ENCODE peak calls at places on chromosome 17, in seven cellular contexts. One of them, this sample, is unnamed.

GRCh38 chr17:2055494-2056220 is 754 bp downstream of the HIC1 start:
- DNase-seq in SK-N-SH: no peak
- DNase-seq in HCT116: no peak
- DNase-seq in K562: no peak
- DNase-seq in GM12878: no peak
- DNase-seq in H1: no peak
- DNase-seq in HepG2: no peak
- DNase-seq in this sample: no peak

GRCh38 chr17:21119247-21119944 is 7.4 kb upstream of the DHRS7B start:
- DNase-seq in SK-N-SH: peak
- DNase-seq in HCT116: peak
- DNase-seq in K562: peak
- DNase-seq in GM12878: no peak
- DNase-seq in H1: peak
- DNase-seq in HepG2: peak
- DNase-seq in this sample: peak

GRCh38 chr17:75501378-75502071 is 13.8 kb downstream of the CASKIN2 start:
- DNase-seq in SK-N-SH: peak
- DNase-seq in HCT116: no peak
- DNase-seq in K562: no peak
- DNase-seq in GM12878: no peak
- DNase-seq in H1: no peak
- DNase-seq in HepG2: no peak
- DNase-seq in this sample: no peak

GRCh38 chr17:78125976-78126894 is 2.3 kb downstream of the TMC6 start:
- DNase-seq in SK-N-SH: peak
- DNase-seq in HCT116: no peak
- DNase-seq in K562: no peak
- DNase-seq in GM12878: no peak
- DNase-seq in H1: no peak
- DNase-seq in HepG2: no peak
- DNase-seq in this sample: no peak

GRCh38 chr17:2900842-2901241 is 104.6 kb downstream of the RAP1GAP2 start:
- DNase-seq in SK-N-SH: no peak
- DNase-seq in HCT116: no peak
- DNase-seq in K562: no peak
- DNase-seq in GM12878: no peak
- DNase-seq in H1: no peak
- DNase-seq in HepG2: no peak
- DNase-seq in this sample: no peak

GRCh38 chr17:30372755-30373154 is 6.0 kb upstream of the CPD start:
- DNase-seq in SK-N-SH: no peak
- DNase-seq in HCT116: peak
- DNase-seq in K562: peak
- DNase-seq in GM12878: no peak
- DNase-seq in H1: no peak
- DNase-seq in HepG2: no peak
- DNase-seq in this sample: peak

GRCh38 chr17:7237761-7238417 is 1.4 kb downstream of the PHF23 start:
- DNase-seq in SK-N-SH: peak
- DNase-seq in HCT116: no peak
- DNase-seq in K562: peak
- DNase-seq in GM12878: no peak
- DNase-seq in H1: peak
- DNase-seq in HepG2: peak
- DNase-seq in this sample: peak

GRCh38 chr17:34366529-34367107 is 3.6 kb upstream of the CCL1 start:
- DNase-seq in SK-N-SH: no peak
- DNase-seq in HCT116: no peak
- DNase-seq in K562: no peak
- DNase-seq in GM12878: no peak
- DNase-seq in H1: peak
- DNase-seq in HepG2: no peak
- DNase-seq in this sample: no peak

GRCh38 chr17:4500188-4500565 is 1.5 kb downstream of the SPNS2 start:
- DNase-seq in SK-N-SH: no peak
- DNase-seq in HCT116: no peak
- DNase-seq in K562: no peak
- DNase-seq in GM12878: no peak
- DNase-seq in H1: no peak
- DNase-seq in HepG2: no peak
- DNase-seq in this sample: no peak

GRCh38 chr17:50963139-50963538 is 97.0 kb upstream of the TOB1 start:
- DNase-seq in SK-N-SH: no peak
- DNase-seq in HCT116: no peak
- DNase-seq in K562: no peak
- DNase-seq in GM12878: no peak
- DNase-seq in H1: no peak
- DNase-seq in HepG2: no peak
- DNase-seq in this sample: no peak

GRCh38 chr17:42221886-42222745 is 27.8 kb upstream of the GHDC start:
- DNase-seq in SK-N-SH: peak
- DNase-seq in HCT116: peak
- DNase-seq in K562: peak
- DNase-seq in GM12878: no peak
- DNase-seq in H1: peak
- DNase-seq in HepG2: peak
- DNase-seq in this sample: peak

GRCh38 chr17:76793775-76794174 is 55.9 kb downstream of the MFSD11 start:
- DNase-seq in SK-N-SH: peak
- DNase-seq in HCT116: peak
- DNase-seq in K562: peak
- DNase-seq in GM12878: no peak
- DNase-seq in H1: no peak
- DNase-seq in HepG2: peak
- DNase-seq in this sample: peak

GRCh38 chr17:2189231-2189630 is 114.4 kb downstream of the SMG6 start:
- DNase-seq in SK-N-SH: no peak
- DNase-seq in HCT116: no peak
- DNase-seq in K562: no peak
- DNase-seq in GM12878: no peak
- DNase-seq in H1: no peak
- DNase-seq in HepG2: no peak
- DNase-seq in this sample: no peak

DNA sequence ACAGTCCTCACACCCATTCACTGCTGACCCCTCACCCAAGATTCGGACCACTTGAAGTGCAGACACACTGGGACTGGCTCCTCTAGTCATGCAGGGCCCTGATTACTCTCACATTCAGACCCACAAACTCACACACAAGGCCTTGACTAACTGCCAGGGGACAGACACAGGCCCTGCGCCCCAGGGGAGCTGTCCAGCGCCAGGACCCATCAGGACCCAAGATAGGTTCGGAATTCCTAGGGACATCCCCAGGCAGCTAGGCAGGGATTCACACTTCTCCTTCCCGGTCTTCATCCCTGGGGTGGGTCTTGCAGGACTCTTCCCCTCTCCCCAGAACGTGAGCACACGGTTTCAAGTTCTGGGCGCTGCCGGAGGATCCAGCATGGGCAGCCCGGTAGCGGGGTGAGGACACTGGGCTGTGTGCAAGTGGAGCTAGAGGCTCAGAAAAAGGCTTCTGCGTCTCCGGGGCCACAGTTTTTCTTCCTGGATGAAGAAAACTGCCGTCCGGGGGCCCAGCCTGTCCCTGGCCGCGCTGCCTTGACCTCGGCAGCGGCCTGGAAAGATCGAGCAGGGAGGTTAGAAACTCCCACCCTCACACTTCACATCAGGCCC is 1.6 kb downstream of the SEZ6 start:
- DNase-seq in SK-N-SH: no peak
- DNase-seq in HCT116: no peak
- DNase-seq in K562: no peak
- DNase-seq in GM12878: no peak
- DNase-seq in H1: no peak
- DNase-seq in HepG2: no peak
- DNase-seq in this sample: peak
- TF ChIP-seq JUND in SK-N-SH: no peak
- TF ChIP-seq JUND in HCT116: no peak
- TF ChIP-seq JUND in K562: no peak
- TF ChIP-seq JUND in GM12878: no peak
- TF ChIP-seq JUND in H1: no peak
- TF ChIP-seq JUND in HepG2: no peak
- TF ChIP-seq JUND in this sample: no peak

GRCh38 chr17:73432624-73433190 is 120.9 kb upstream of the CDC42EP4 start:
- DNase-seq in SK-N-SH: no peak
- DNase-seq in HCT116: no peak
- DNase-seq in K562: no peak
- DNase-seq in GM12878: no peak
- DNase-seq in H1: no peak
- DNase-seq in HepG2: no peak
- DNase-seq in this sample: no peak
- TF ChIP-seq JUND in SK-N-SH: no peak
- TF ChIP-seq JUND in HCT116: no peak
- TF ChIP-seq JUND in K562: no peak
- TF ChIP-seq JUND in GM12878: no peak
- TF ChIP-seq JUND in H1: no peak
- TF ChIP-seq JUND in HepG2: no peak
- TF ChIP-seq JUND in this sample: no peak

DNA sequence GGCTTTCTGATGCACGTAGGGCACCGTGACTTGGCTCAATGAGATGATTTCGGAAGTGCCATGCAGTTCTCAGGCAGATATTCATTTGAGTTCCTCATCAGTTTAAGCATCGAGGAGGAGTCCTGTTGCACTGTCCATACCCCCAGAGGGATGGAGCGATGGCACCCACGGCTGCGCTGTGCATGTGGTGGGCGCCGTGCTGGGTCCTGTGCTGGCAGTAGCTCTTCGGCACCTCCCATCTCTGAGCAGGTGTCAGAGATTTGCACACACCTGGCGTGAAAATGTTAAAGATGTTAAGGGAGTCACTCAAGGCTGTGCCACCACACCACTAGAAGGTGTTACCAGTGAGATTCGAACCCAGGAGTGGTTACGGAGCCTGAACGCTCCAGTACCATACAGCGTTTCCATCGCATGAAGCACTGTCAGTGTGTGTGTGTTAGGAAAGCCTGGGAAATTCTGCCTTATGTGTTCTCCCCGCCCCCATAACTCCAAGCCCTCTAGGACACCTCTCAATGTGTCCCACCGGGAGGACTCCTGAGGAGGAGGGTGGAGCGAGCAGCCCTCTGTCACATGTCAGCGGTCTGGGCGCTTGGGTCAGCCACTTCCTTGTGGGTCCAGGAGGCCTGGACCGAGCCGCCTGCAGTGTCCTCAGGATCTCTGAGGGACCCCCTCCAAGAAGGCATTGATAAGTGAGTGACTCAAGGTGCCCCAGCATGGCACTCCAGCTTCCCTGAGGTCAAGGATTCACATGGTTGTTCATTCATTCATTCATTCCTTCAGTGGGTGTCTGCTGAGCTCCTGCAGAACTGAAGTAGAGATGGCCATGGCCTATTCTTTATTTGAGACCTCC is 3.8 kb downstream of the MRC2 start:
- DNase-seq in SK-N-SH: no peak
- DNase-seq in HCT116: no peak
- DNase-seq in K562: peak
- DNase-seq in GM12878: no peak
- DNase-seq in H1: no peak
- DNase-seq in HepG2: no peak
- DNase-seq in this sample: no peak
- TF ChIP-seq JUND in SK-N-SH: no peak
- TF ChIP-seq JUND in HCT116: no peak
- TF ChIP-seq JUND in K562: no peak
- TF ChIP-seq JUND in GM12878: no peak
- TF ChIP-seq JUND in H1: no peak
- TF ChIP-seq JUND in HepG2: no peak
- TF ChIP-seq JUND in this sample: no peak

GRCh38 chr17:55435408-55435807 is 13.8 kb upstream of the MMD start:
- DNase-seq in SK-N-SH: no peak
- DNase-seq in HCT116: no peak
- DNase-seq in K562: no peak
- DNase-seq in GM12878: no peak
- DNase-seq in H1: no peak
- DNase-seq in HepG2: no peak
- DNase-seq in this sample: no peak

GRCh38 chr17:55434721-55435120 is 13.1 kb upstream of the MMD start:
- DNase-seq in SK-N-SH: no peak
- DNase-seq in HCT116: no peak
- DNase-seq in K562: no peak
- DNase-seq in GM12878: no peak
- DNase-seq in H1: no peak
- DNase-seq in HepG2: no peak
- DNase-seq in this sample: no peak

GRCh38 chr17:55432358-55433028 is 10.9 kb upstream of the MMD start:
- DNase-seq in SK-N-SH: no peak
- DNase-seq in HCT116: no peak
- DNase-seq in K562: no peak
- DNase-seq in GM12878: no peak
- DNase-seq in H1: no peak
- DNase-seq in HepG2: no peak
- DNase-seq in this sample: no peak

GRCh38 chr17:55433029-55433628 is 11.5 kb upstream of the MMD start:
- DNase-seq in SK-N-SH: no peak
- DNase-seq in HCT116: peak
- DNase-seq in K562: no peak
- DNase-seq in GM12878: no peak
- DNase-seq in H1: no peak
- DNase-seq in HepG2: peak
- DNase-seq in this sample: peak

GRCh38 chr17:55433629-55434422 is 12.2 kb upstream of the MMD start:
- DNase-seq in SK-N-SH: no peak
- DNase-seq in HCT116: no peak
- DNase-seq in K562: no peak
- DNase-seq in GM12878: no peak
- DNase-seq in H1: no peak
- DNase-seq in HepG2: peak
- DNase-seq in this sample: no peak
- TF ChIP-seq JUND in SK-N-SH: no peak
- TF ChIP-seq JUND in HCT116: peak
- TF ChIP-seq JUND in K562: no peak
- TF ChIP-seq JUND in GM12878: no peak
- TF ChIP-seq JUND in H1: no peak
- TF ChIP-seq JUND in HepG2: peak
- TF ChIP-seq JUND in this sample: no peak

This sample was measured in T47D.